ENCODE peak calls at places on chromosomes 16 and 17, in nine cellular contexts. A, J, C, T, Z, N, Y, D and L are unnamed samples.

GRCh38 chr17:2264023-2264860 is 39.3 kb downstream of the SMG6 start:
- DNase-seq in D (peak), Y (no peak), N (no peak), Z (no peak), C (no peak), T (no peak), A (no peak), J (peak), L (no peak)

GRCh38 chr17:17926036-17926435 is 46.2 kb downstream of the TOM1L2 start:
- DNase-seq in Y (no peak), T (no peak), Z (no peak), N (no peak), A (no peak), J (no peak), D (no peak), C (no peak), L (no peak)

GRCh38 chr16:69324013-69324531 is 6.3 kb downstream of the PDF start:
- DNase-seq in Z (peak), Y (no peak), N (no peak), T (peak), J (no peak), A (peak), D (no peak), C (no peak), L (no peak)

GRCh38 chr16:56932588-56933265 is 785 bp downstream of the HERPUD1 start:
- DNase-seq in Z (peak), D (peak), N (peak), A (peak), J (peak), C (peak), T (peak), Y (peak), L (peak)

GRCh38 chr17:40348562-40349476 is 15.7 kb downstream of the GJD3 start:
- DNase-seq in A (peak), Y (no peak), N (no peak), Z (peak), T (peak), C (peak), J (no peak), D (no peak), L (peak)

GRCh38 chr17:63698886-63699637 is 863 bp downstream of the LIMD2 start:
- DNase-seq in Z (peak), J (peak), T (peak), N (peak), A (peak), C (peak), D (peak), Y (no peak), L (peak)

GRCh38 chr16:70454221-70455034 is at the start of gene FCSK:
- DNase-seq in Y (peak), A (peak), C (peak), N (peak), T (peak), D (peak), J (peak), Z (peak), L (peak)

GRCh38 chr17:75503337-75503950 is 11.9 kb downstream of the CASKIN2 start:
- DNase-seq in C (no peak), A (no peak), D (no peak), T (no peak), J (no peak), Y (no peak), N (no peak), Z (no peak), L (no peak)

GRCh38 chr17:27381007-27381501 is 75.2 kb upstream of the KSR1 start:
- DNase-seq in A (peak), N (peak), D (peak), J (peak), T (peak), C (peak), Y (peak), Z (peak), L (no peak)

GRCh38 chr17:40018211-40019121 is 3.2 kb downstream of the CSF3 start:
- DNase-seq in N (no peak), Y (no peak), T (peak), D (peak), C (peak), Z (no peak), A (no peak), J (no peak), L (no peak)

GRCh38 chr17:79156463-79157095 is 82.0 kb downstream of the ENGASE start:
- DNase-seq in Z (no peak), N (no peak), T (no peak), Y (no peak), D (no peak), J (no peak), C (no peak), A (no peak), L (no peak)

GRCh38 chr16:23354246-23354645 is 52.1 kb downstream of the SCNN1B start:
- DNase-seq in D (no peak), J (no peak), A (no peak), N (no peak), T (no peak), C (no peak), Z (no peak), Y (no peak), L (no peak)

GRCh38 chr16:68539704-68540370 is 746 bp downstream of the ZFP90 start:
- DNase-seq in A (no peak), T (peak), Z (no peak), C (no peak), Y (peak), N (no peak), D (peak), J (no peak), L (peak)

GRCh38 chr16:14489460-14489859 is 140.6 kb downstream of the PARN start:
- DNase-seq in D (peak), N (no peak), T (no peak), A (no peak), J (peak), C (peak), Y (no peak), Z (no peak), L (no peak)

GRCh38 chr17:57835333-57835900 is 14.4 kb downstream of the MRPS23 start:
- DNase-seq in T (no peak), C (no peak), N (no peak), Z (no peak), J (no peak), A (no peak), D (no peak), Y (no peak), L (no peak)

GRCh38 chr16:68382296-68382718 is 66.0 kb downstream of the SMPD3 start:
- DNase-seq in Y (no peak), C (peak), T (no peak), A (no peak), D (no peak), Z (peak), N (no peak), J (no peak), L (no peak)

GRCh38 chr17:71208111-71208704 is 912.6 kb upstream of the SOX9 start:
- DNase-seq in A (no peak), D (peak), N (no peak), Y (peak), T (no peak), J (peak), Z (no peak), C (no peak), L (no peak)

GRCh38 chr17:19646788-19647696 is 1.5 kb upstream of the ALDH3A2 start:
- DNase-seq in T (no peak), N (no peak), A (peak), D (peak), C (peak), Z (peak), Y (no peak), J (no peak), L (no peak)

GRCh38 chr16:54980821-54981220 is 50.2 kb downstream of the IRX5 start:
- DNase-seq in T (no peak), Y (no peak), J (no peak), C (no peak), A (no peak), D (no peak), Z (no peak), N (no peak), L (no peak)

GRCh38 chr17:62625870-62626200 is 1.6 kb upstream of the MRC2 start:
- DNase-seq in Y (no peak), A (no peak), Z (peak), D (peak), C (peak), T (no peak), J (no peak), N (no peak), L (no peak)

GRCh38 chr16:89700649-89701424 is 668 bp downstream of the SPATA2L start:
- DNase-seq in C (peak), T (peak), D (peak), A (no peak), N (no peak), J (peak), Y (no peak), Z (peak), L (no peak)

GRCh38 chr17:71828182-71828596 is 292.6 kb upstream of the SOX9 start:
- DNase-seq in Z (no peak), N (no peak), C (peak), J (peak), D (peak), T (no peak), Y (no peak), A (no peak), L (peak)

GRCh38 chr17:39674702-39675389 is 6.6 kb downstream of the PNMT start:
- DNase-seq in D (peak), A (no peak), J (no peak), Y (no peak), T (peak), Z (peak), C (peak), N (no peak), L (no peak)

GRCh38 chr16:65910291-65910690 is 456.2 kb upstream of the CDH5 start:
- DNase-seq in A (no peak), N (no peak), T (no peak), D (no peak), C (no peak), Y (no peak), Z (no peak), J (no peak), L (no peak)

GRCh38 chr17:51121620-51122472 is 1.2 kb upstream of the SPAG9 start:
- DNase-seq in Y (peak), A (peak), T (peak), C (peak), D (peak), J (peak), N (peak), Z (peak), L (peak)

GRCh38 chr16:17476414-17477259 is 5.9 kb upstream of the XYLT1 start:
- DNase-seq in J (peak), A (peak), Z (peak), N (no peak), Y (peak), D (peak), C (peak), T (no peak), L (no peak)

GRCh38 chr17:21370430-21370829 is 5.7 kb upstream of the KCNJ12 start:
- DNase-seq in Y (no peak), C (peak), Z (no peak), J (no peak), D (no peak), A (no peak), N (no peak), T (peak), L (no peak)

GRCh38 chr17:21372256-21372954 is 3.8 kb upstream of the KCNJ12 start:
- DNase-seq in T (no peak), A (no peak), C (no peak), J (no peak), Z (no peak), Y (no peak), N (no peak), D (no peak), L (no peak)

GRCh38 chr17:21373034-21373433 is 3.1 kb upstream of the KCNJ12 start:
- DNase-seq in Y (no peak), A (no peak), N (no peak), T (no peak), Z (no peak), J (no peak), D (no peak), C (no peak), L (no peak)

GRCh38 chr17:21369395-21369794 is 6.8 kb upstream of the KCNJ12 start:
- DNase-seq in A (no peak), T (no peak), Y (no peak), D (no peak), Z (no peak), C (no peak), J (no peak), N (no peak), L (no peak)

DNA sequence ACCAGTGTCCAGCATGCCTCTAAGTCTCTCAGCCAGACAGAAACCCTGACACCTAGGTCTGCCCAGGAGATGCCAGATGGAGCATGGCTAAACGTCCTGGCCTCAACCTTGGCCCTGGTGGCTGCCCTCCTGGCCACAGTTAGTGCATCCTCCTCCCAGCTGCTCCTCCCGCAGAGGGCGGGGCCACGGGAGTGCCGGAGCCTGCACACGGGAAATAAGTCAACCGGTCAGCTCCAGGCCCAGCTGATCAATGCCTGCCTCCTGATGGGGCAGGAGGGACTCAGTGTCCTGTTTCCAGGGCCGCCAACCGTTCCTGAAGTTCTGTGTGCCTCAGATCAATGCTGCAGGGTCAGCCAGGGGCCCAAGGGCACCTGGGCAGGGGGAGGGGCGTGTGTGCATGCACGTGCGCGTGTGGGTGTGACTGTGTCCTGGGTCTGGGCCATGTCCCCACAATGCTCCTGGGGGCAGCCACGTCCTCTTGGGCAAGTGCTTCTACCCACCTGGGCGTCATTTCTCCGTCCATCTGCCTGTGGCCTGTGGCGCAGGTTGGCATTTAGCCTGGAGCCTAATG is 4.6 kb upstream of the KCNJ12 start:
- DNase-seq in N (no peak), A (no peak), C (no peak), D (no peak), Y (no peak), T (no peak), Z (no peak), J (no peak), L (no peak)
- H3K27ac ChIP-seq in N (no peak), A (no peak), C (no peak), D (peak), Y (no peak), T (peak), Z (no peak), J (no peak), L (no peak)

DNA sequence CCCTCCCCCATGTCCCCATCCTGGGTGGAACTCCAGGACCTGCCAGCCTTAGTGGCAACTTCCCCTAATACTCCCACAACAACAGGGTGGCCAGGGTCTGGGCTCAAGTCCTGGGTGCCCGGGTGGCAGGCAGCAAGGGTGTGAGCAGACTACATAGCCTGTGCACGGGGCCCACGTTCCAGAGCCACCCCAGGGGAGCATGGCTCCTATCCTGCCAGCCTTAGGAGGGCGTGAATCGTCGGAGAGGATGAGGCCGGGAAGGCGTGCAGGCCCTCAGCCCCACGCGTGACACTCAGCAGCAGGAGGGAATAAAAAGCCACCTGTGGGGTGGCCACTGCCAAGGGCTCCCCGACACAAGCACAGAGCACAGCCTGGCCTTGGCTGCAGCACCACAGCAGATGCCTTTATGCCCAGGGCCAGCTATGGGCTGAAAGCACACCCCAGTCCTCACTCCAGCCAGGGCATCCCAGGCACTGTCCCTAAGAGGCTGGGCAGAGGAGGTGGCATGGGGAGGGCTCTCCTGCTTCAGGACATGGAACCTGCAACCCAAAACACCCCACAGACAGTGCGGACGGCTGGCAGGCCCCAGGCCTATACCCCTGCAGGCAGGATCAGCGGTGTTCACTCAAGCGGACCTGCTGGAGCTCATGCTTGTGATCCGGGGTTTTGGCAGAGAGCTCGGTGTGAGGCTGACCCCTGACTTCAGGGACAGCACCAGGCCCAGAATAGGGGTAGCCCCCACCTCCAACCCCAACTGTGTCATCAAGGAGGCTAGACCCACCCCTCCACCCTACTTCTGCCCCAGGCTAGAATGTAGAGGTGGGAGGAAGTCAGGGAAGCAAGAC is 2.7 kb downstream of the BCAR1 start:
- DNase-seq in J (no peak), C (no peak), N (no peak), T (peak), A (peak), Y (no peak), D (no peak), Z (no peak), L (no peak)
- H3K27ac ChIP-seq in J (peak), C (no peak), N (no peak), T (peak), A (no peak), Y (peak), D (no peak), Z (peak), L (peak)

GRCh38 chr17:73514146-73514863 is 129.9 kb downstream of the SDK2 start:
- DNase-seq in N (no peak), C (no peak), T (no peak), A (no peak), Y (no peak), J (no peak), Z (no peak), D (no peak), L (no peak)

GRCh38 chr17:73510981-73511442 is 133.2 kb downstream of the SDK2 start:
- DNase-seq in C (no peak), A (no peak), Y (no peak), N (no peak), Z (no peak), D (no peak), T (no peak), J (no peak), L (no peak)

GRCh38 chr17:73516356-73516755 is 127.9 kb downstream of the SDK2 start:
- DNase-seq in Z (no peak), D (no peak), C (no peak), A (no peak), J (no peak), T (no peak), Y (no peak), N (no peak), L (no peak)

GRCh38 chr17:73511716-73512115 is 132.5 kb downstream of the SDK2 start:
- DNase-seq in J (no peak), C (no peak), Z (no peak), Y (no peak), N (no peak), T (no peak), D (no peak), A (no peak), L (no peak)

DNA sequence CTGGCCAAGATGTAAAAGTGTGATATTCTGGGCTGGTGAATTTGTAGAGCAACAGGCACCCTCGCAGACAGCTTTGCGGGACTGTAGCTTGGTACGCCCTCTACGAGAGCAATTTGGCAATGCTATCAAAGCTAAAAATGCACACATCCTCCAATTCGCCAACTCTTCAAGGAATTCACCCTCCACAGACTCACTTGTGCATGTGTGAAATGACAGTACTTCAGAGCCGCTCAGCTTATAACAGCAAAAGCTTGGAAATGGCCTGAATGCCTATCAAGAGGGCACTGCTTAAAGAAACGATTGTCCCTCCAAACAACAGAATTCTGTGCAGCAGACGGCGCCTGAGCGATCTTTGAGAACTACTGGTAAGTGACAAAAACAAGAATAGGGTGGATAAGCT is 130.8 kb downstream of the SDK2 start:
- DNase-seq in J (no peak), Y (no peak), A (no peak), D (no peak), N (no peak), Z (no peak), T (no peak), C (no peak), L (no peak)
- H3K27ac ChIP-seq in J (no peak), Y (no peak), A (no peak), D (no peak), N (no peak), Z (no peak), T (no peak), C (peak), L (no peak)

DNA sequence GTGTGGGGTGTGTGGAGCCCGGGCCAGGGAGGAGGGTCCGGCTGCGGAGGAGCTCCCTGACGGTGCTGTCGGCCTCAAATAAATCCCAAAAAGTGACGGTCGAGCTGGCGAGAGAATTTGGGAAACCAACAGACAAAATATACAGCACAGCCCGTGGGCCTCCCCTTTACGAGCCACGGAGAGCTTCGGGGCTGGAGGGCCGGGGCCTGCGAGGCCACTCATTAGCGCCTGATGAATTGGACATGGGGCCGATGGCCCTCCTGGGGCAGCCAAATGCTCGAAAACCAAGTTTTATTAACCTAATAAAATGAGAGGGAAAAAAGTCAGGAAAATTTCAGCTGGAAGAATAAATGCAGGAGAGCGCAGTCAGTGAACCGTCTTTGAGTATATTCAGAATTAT is 249.3 kb downstream of the C16orf95 start:
- DNase-seq in N (no peak), Z (no peak), Y (no peak), D (no peak), C (peak), T (no peak), A (no peak), J (no peak), L (no peak)
- H3K27ac ChIP-seq in N (peak), Z (no peak), Y (no peak), D (no peak), C (peak), T (no peak), A (no peak), J (no peak), L (no peak)

DNA sequence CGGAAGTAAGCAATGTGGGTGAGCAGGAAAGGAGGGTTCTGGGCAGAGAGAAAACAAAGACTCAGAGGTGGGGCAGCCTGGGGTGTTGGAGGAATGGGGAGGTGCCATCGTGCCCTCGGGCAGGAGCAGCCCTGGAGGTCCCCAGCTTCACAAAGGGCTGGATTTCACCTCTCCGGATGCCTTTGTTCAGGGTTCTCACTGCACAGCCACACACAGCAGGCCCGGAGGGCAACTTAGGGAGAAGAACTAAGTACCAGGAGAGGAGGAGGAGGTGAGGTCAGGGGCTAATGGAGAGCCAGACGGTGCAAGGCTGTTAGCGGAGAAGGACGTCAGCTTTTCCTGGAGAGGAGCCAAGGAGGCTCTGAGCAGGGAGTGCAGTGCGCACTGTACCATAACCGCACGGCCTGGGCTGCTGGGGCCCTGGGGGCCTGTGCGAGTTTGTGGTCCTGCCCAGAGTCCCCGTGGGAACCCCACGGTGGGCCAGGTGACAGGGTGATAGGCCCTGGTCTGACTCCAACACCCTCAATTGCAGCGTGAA is 9.3 kb downstream of the ARRB2 start:
- DNase-seq in Z (no peak), D (peak), C (no peak), A (peak), Y (no peak), T (peak), J (no peak), N (no peak), L (no peak)
- H3K27ac ChIP-seq in Z (no peak), D (no peak), C (no peak), A (peak), Y (no peak), T (no peak), J (no peak), N (no peak), L (no peak)